ENCODE peak calls at places on chromosomes 4 and X, in four cellular contexts. One of them, this sample, is unnamed.

GRCh38 chr4:145545538-145546224 is 64.0 kb downstream of the SMAD1 start:
- DNase-seq in tibial artery: no peak
- DNase-seq in LNCaP clone FGC: peak; percentile 93
- DNase-seq in GM10248: no peak
- DNase-seq in this sample: no peak

GRCh38 chrX:73850124-73851013 is 287.4 kb downstream of the CHIC1 start:
- DNase-seq in GM10248: peak; percentile 20
- DNase-seq in LNCaP clone FGC: peak; percentile 7
- DNase-seq in tibial artery: no peak
- DNase-seq in this sample: no peak

GRCh38 chr4:186701273-186701672 is 22.4 kb downstream of the FAT1 start:
- DNase-seq in tibial artery: no peak
- DNase-seq in GM10248: no peak
- DNase-seq in LNCaP clone FGC: no peak
- DNase-seq in this sample: no peak

GRCh38 chr4:14787894-14788293 is 214.4 kb upstream of the CPEB2 start:
- DNase-seq in tibial artery: no peak
- DNase-seq in LNCaP clone FGC: no peak
- DNase-seq in GM10248: no peak
- DNase-seq in this sample: no peak

GRCh38 chrX:125398959-125399440 is 79.3 kb downstream of the TEX13C start:
- DNase-seq in GM10248: no peak
- DNase-seq in LNCaP clone FGC: no peak
- DNase-seq in tibial artery: no peak
- DNase-seq in this sample: no peak

GRCh38 chrX:53288173-53288572 is 6.8 kb upstream of the IQSEC2 start:
- DNase-seq in tibial artery: peak; percentile 27
- DNase-seq in LNCaP clone FGC: no peak
- DNase-seq in GM10248: no peak
- DNase-seq in this sample: no peak

GRCh38 chr4:52376107-52376704 is 282.9 kb downstream of the USP46 start:
- DNase-seq in GM10248: peak; percentile 24
- DNase-seq in tibial artery: no peak
- DNase-seq in LNCaP clone FGC: no peak
- DNase-seq in this sample: no peak

GRCh38 chr4:66266035-66266434 is 595.7 kb upstream of the EPHA5 start:
- DNase-seq in GM10248: no peak
- DNase-seq in LNCaP clone FGC: no peak
- DNase-seq in tibial artery: no peak
- DNase-seq in this sample: no peak

GRCh38 chr4:160129439-160129838 is 1026.6 kb downstream of the RAPGEF2 start:
- DNase-seq in LNCaP clone FGC: no peak
- DNase-seq in tibial artery: no peak
- DNase-seq in GM10248: no peak
- DNase-seq in this sample: no peak

GRCh38 chr4:119290598-119290997 is 31.3 kb downstream of the FABP2 start:
- DNase-seq in tibial artery: no peak
- DNase-seq in GM10248: no peak
- DNase-seq in LNCaP clone FGC: no peak
- DNase-seq in this sample: no peak

GRCh38 chrX:137031517-137032377 is 2.0 kb downstream of the GPR101 start:
- DNase-seq in LNCaP clone FGC: no peak
- DNase-seq in tibial artery: no peak
- DNase-seq in GM10248: peak; percentile 57
- DNase-seq in this sample: no peak

GRCh38 chr4:1021386-1022050 is 10.1 kb downstream of the FGFRL1 start:
- DNase-seq in LNCaP clone FGC: no peak
- DNase-seq in tibial artery: no peak
- DNase-seq in GM10248: peak; percentile 84
- DNase-seq in this sample: no peak

GRCh38 chr4:1023895-1024740 is 12.7 kb downstream of the FGFRL1 start:
- DNase-seq in LNCaP clone FGC: no peak
- DNase-seq in GM10248: no peak
- DNase-seq in tibial artery: no peak
- DNase-seq in this sample: no peak

GRCh38 chr4:1022739-1023066 is 11.3 kb downstream of the FGFRL1 start:
- DNase-seq in GM10248: no peak
- DNase-seq in LNCaP clone FGC: no peak
- DNase-seq in tibial artery: no peak
- DNase-seq in this sample: no peak

GRCh38 chr4:1023241-1023640 is 11.8 kb downstream of the FGFRL1 start:
- DNase-seq in tibial artery: no peak
- DNase-seq in GM10248: no peak
- DNase-seq in LNCaP clone FGC: no peak
- DNase-seq in this sample: no peak

GRCh38 chr4:1022051-1022738 is 10.8 kb downstream of the FGFRL1 start:
- DNase-seq in LNCaP clone FGC: no peak
- DNase-seq in GM10248: no peak
- DNase-seq in tibial artery: no peak
- DNase-seq in this sample: no peak
- TF ChIP-seq CTCF in LNCaP clone FGC: no peak
- TF ChIP-seq CTCF in GM10248: no peak
- TF ChIP-seq CTCF in tibial artery: no peak
- TF ChIP-seq CTCF in this sample: no peak

GRCh38 chr4:38182334-38182998 is 222.3 kb downstream of the PTTG2 start:
- DNase-seq in GM10248: no peak
- DNase-seq in LNCaP clone FGC: no peak
- DNase-seq in tibial artery: no peak
- DNase-seq in this sample: no peak

GRCh38 chr4:38188136-38188535 is 227.9 kb downstream of the PTTG2 start:
- DNase-seq in GM10248: no peak
- DNase-seq in LNCaP clone FGC: no peak
- DNase-seq in tibial artery: no peak
- DNase-seq in this sample: no peak

GRCh38 chr4:38185406-38185805 is 225.2 kb downstream of the PTTG2 start:
- DNase-seq in GM10248: no peak
- DNase-seq in tibial artery: no peak
- DNase-seq in LNCaP clone FGC: no peak
- DNase-seq in this sample: no peak

GRCh38 chr4:38180456-38180855 is 220.3 kb downstream of the PTTG2 start:
- DNase-seq in GM10248: no peak
- DNase-seq in LNCaP clone FGC: no peak
- DNase-seq in tibial artery: no peak
- DNase-seq in this sample: no peak

GRCh38 chr4:38184404-38184803 is 224.2 kb downstream of the PTTG2 start:
- DNase-seq in GM10248: no peak
- DNase-seq in tibial artery: no peak
- DNase-seq in LNCaP clone FGC: no peak
- DNase-seq in this sample: no peak
- TF ChIP-seq CTCF in GM10248: no peak
- TF ChIP-seq CTCF in tibial artery: no peak
- TF ChIP-seq CTCF in LNCaP clone FGC: no peak
- TF ChIP-seq CTCF in this sample: no peak

GRCh38 chr4:6686104-6686787 is 7.4 kb upstream of the S100P start:
- DNase-seq in GM10248: no peak
- DNase-seq in LNCaP clone FGC: no peak
- DNase-seq in tibial artery: no peak
- DNase-seq in this sample: no peak
- TF ChIP-seq CTCF in GM10248: no peak
- TF ChIP-seq CTCF in LNCaP clone FGC: no peak
- TF ChIP-seq CTCF in tibial artery: no peak
- TF ChIP-seq CTCF in this sample: no peak

GRCh38 chr4:6198768-6199343 is 1.5 kb downstream of the JAKMIP1 start:
- DNase-seq in tibial artery: peak; percentile 10
- DNase-seq in GM10248: no peak
- DNase-seq in LNCaP clone FGC: no peak
- DNase-seq in this sample: no peak
- TF ChIP-seq CTCF in tibial artery: no peak
- TF ChIP-seq CTCF in GM10248: no peak
- TF ChIP-seq CTCF in LNCaP clone FGC: no peak
- TF ChIP-seq CTCF in this sample: no peak